ENCODE peak calls at places on chromosomes 3 and 15, in four cellular contexts. T is D341Med, W is right cardiac atrium, C is NCI-H1092 treated with DMSO at 0.1 percent for 48 hours. K is an unnamed sample.

GRCh38 chr3:173688216-173688842 is 290.8 kb downstream of the NLGN1 start:
- DNase-seq in T (no peak), W (no peak), C (no peak), K (no peak)

GRCh38 chr3:64550745-64551144 is 137.1 kb downstream of the ADAMTS9 start:
- DNase-seq in T (no peak), W (no peak), C (no peak), K (no peak)

GRCh38 chr3:193940526-193940925 is 195.4 kb upstream of the HES1 start:
- DNase-seq in T (no peak), W (no peak), C (no peak), K (no peak)

GRCh38 chr3:197511130-197511529 is 44.6 kb downstream of the BDH1 start:
- DNase-seq in T (no peak), W (no peak), C (no peak), K (no peak)

GRCh38 chr15:66945286-66945685 is 120.1 kb upstream of the SMAD3 start:
- DNase-seq in T (no peak), W (no peak), C (no peak), K (no peak)

GRCh38 chr3:147369231-147369630 is 37.1 kb downstream of the ZIC4 start:
- DNase-seq in T (no peak), W (no peak), C (no peak), K (no peak)

GRCh38 chr3:190912736-190913135 is 50.2 kb upstream of the GMNC start:
- DNase-seq in T (no peak), W (no peak), C (no peak), K (no peak)

GRCh38 chr15:51183076-51183475 is 88.4 kb upstream of the TNFAIP8L3 start:
- DNase-seq in T (no peak), W (no peak), C (no peak), K (no peak)

GRCh38 chr15:97993310-97993738 is 32.8 kb downstream of the ARRDC4 start:
- DNase-seq in T (no peak), W (no peak), C (no peak), K (no peak)

GRCh38 chr3:178325330-178325729 is 210.9 kb upstream of the KCNMB2 start:
- DNase-seq in T (no peak), W (no peak), C (peak), K (no peak)

GRCh38 chr3:39260957-39261356 is 18.9 kb downstream of the CX3CR1 start:
- DNase-seq in T (peak), W (peak), C (peak), K (peak)

GRCh38 chr3:183551930-183552329 is 3.6 kb downstream of the KLHL6 start:
- DNase-seq in T (no peak), W (no peak), C (no peak), K (no peak)

GRCh38 chr3:177551431-177551836 is 354.2 kb upstream of the TBL1XR1 start:
- DNase-seq in T (no peak), W (no peak), C (no peak), K (no peak)

K was measured in T-helper 17 cell.